ENCODE peak calls at places on chromosomes 13 and 19, in ten cellular contexts. B is dorsolateral prefrontal cortex, R is aorta, A is IMR-90, N is left ventricle myocardium inferior, D is HFF-Myc, M is foreskin fibroblast, Z is upper lobe of left lung, V is fibroblast of pulmonary artery, Q is bronchial epithelial cell. E is an unnamed sample.

GRCh38 chr13:65926750-65927171 is 1303.4 kb downstream of the PCDH9 start:
- DNase-seq in V (no peak), D (no peak), A (no peak), M (peak), Z (peak), R (peak), B (no peak), N (peak), Q (no peak), E (no peak)

GRCh38 chr13:61128850-61129645 is 286.6 kb downstream of the PCDH20 start:
- DNase-seq in D (no peak), B (no peak), M (no peak), N (no peak), Z (no peak), A (no peak), Q (peak), V (no peak), R (no peak), E (no peak)

GRCh38 chr13:85313761-85314503 is 485.3 kb downstream of the SLITRK6 start:
- DNase-seq in M (peak), D (peak), Q (peak), Z (no peak), R (no peak), N (no peak), V (no peak), B (no peak), A (peak), E (no peak)

GRCh38 chr13:97225533-97225932 is 3.4 kb downstream of the MBNL2 start:
- DNase-seq in R (no peak), B (no peak), Z (no peak), A (no peak), N (no peak), V (no peak), Q (no peak), M (no peak), D (no peak), E (no peak)

GRCh38 chr13:110129076-110129475 is 177.9 kb downstream of the COL4A1 start:
- DNase-seq in A (no peak), M (no peak), N (no peak), R (no peak), Z (no peak), Q (no peak), D (no peak), B (no peak), V (no peak), E (no peak)

GRCh38 chr19:29843180-29844051 is 31.6 kb downstream of the CCNE1 start:
- DNase-seq in M (peak), D (no peak), Z (no peak), Q (no peak), R (peak), N (peak), A (no peak), V (peak), B (peak), E (no peak)

GRCh38 chr19:7701654-7702457 is at the start of gene FCER2:
- DNase-seq in M (no peak), N (no peak), D (no peak), A (no peak), Q (no peak), Z (no peak), R (no peak), V (no peak), B (no peak), E (peak)

GRCh38 chr13:105035092-105035491 is 1500.4 kb downstream of the EFNB2 start:
- DNase-seq in D (no peak), B (no peak), N (no peak), A (no peak), Q (no peak), V (no peak), Z (no peak), M (peak), R (no peak), E (no peak)

GRCh38 chr19:4967738-4968461 is 1.0 kb upstream of the KDM4B start:
- DNase-seq in Z (no peak), Q (no peak), B (no peak), R (no peak), D (no peak), M (peak), A (no peak), V (no peak), N (no peak), E (no peak)

GRCh38 chr13:72651196-72651595 is 76.2 kb downstream of the MZT1 start:
- DNase-seq in Z (no peak), A (no peak), R (no peak), D (no peak), M (no peak), B (no peak), N (no peak), V (peak), Q (peak), E (no peak)

GRCh38 chr13:74715718-74716117 is 581.5 kb upstream of the KLF12 start:
- DNase-seq in D (no peak), Z (no peak), V (no peak), B (no peak), A (no peak), Q (no peak), N (no peak), R (no peak), M (peak), E (no peak)

GRCh38 chr13:65159803-65160202 is 2070.3 kb downstream of the PCDH9 start:
- DNase-seq in R (no peak), B (no peak), V (no peak), N (no peak), D (no peak), A (no peak), Z (no peak), Q (no peak), M (no peak), E (no peak)

GRCh38 chr19:48498922-48499321 is 12.7 kb downstream of the LMTK3 start:
- DNase-seq in N (no peak), R (no peak), B (no peak), V (no peak), D (no peak), Z (no peak), Q (no peak), M (no peak), A (no peak), E (no peak)

GRCh38 chr19:35797663-35798062 is 15.0 kb downstream of the PRODH2 start:
- DNase-seq in R (no peak), A (no peak), D (no peak), Z (no peak), N (no peak), V (no peak), B (peak), Q (no peak), M (no peak), E (no peak)

GRCh38 chr19:1956143-1956537 is 15.2 kb downstream of the CSNK1G2 start:
- DNase-seq in Q (no peak), Z (no peak), R (no peak), M (no peak), N (no peak), A (no peak), D (no peak), B (no peak), V (no peak), E (no peak)

GRCh38 chr13:113920606-113921306 is 53.1 kb downstream of the C13orf46 start:
- DNase-seq in Z (peak), M (no peak), Q (no peak), R (no peak), N (no peak), D (no peak), B (no peak), V (no peak), A (no peak), E (no peak)

GRCh38 chr19:16949496-16950023 is 60.8 kb downstream of the F2RL3 start:
- DNase-seq in Z (peak), R (no peak), V (no peak), D (no peak), B (no peak), M (no peak), Q (no peak), A (no peak), N (no peak), E (no peak)

GRCh38 chr13:49791214-49791752 is 1.2 kb downstream of the KPNA3 start:
- DNase-seq in Q (peak), M (peak), Z (peak), B (no peak), R (no peak), D (no peak), V (peak), N (no peak), A (peak), E (no peak)

GRCh38 chr19:44796701-44797115 is 12.2 kb upstream of the BCAM start:
- DNase-seq in B (no peak), R (no peak), M (no peak), A (peak), N (peak), D (no peak), Z (no peak), V (peak), Q (no peak), E (no peak)

GRCh38 chr13:46751811-46752635 is 44.9 kb downstream of the ESD start:
- DNase-seq in Z (peak), R (peak), D (no peak), M (peak), Q (no peak), N (no peak), A (peak), V (no peak), B (peak), E (peak)

GRCh38 chr13:113917523-113918371 is 53.9 kb upstream of the GAS6 start:
- DNase-seq in V (no peak), Z (peak), R (no peak), M (no peak), Q (no peak), N (no peak), A (no peak), D (no peak), B (peak), E (no peak)

GRCh38 chr19:29119582-29119981 is 93.4 kb downstream of the UQCRFS1 start:
- DNase-seq in V (no peak), D (no peak), N (no peak), B (no peak), Z (no peak), Q (no peak), A (no peak), R (no peak), M (peak), E (no peak)

GRCh38 chr19:892243-892996 is 567 bp downstream of the MED16 start:
- DNase-seq in B (no peak), M (peak), V (no peak), Q (no peak), Z (no peak), N (no peak), D (no peak), R (no peak), A (no peak), E (no peak)

GRCh38 chr13:51834581-51835158 is 10.3 kb downstream of the TMEM272 start:
- DNase-seq in N (no peak), B (no peak), R (no peak), Z (no peak), V (no peak), D (no peak), M (no peak), A (no peak), Q (no peak), E (no peak)

GRCh38 chr13:97121894-97122293 is 100.2 kb upstream of the MBNL2 start:
- DNase-seq in Z (no peak), B (no peak), M (peak), N (no peak), D (no peak), R (no peak), Q (peak), A (peak), V (peak), E (no peak)

GRCh38 chr19:54041969-54042606 is 21.6 kb downstream of the VSTM1 start:
- DNase-seq in M (no peak), Q (no peak), N (no peak), R (no peak), A (no peak), Z (no peak), D (no peak), B (no peak), V (no peak), E (no peak)

GRCh38 chr13:26541041-26541440 is 16.4 kb upstream of the WASF3 start:
- DNase-seq in Z (no peak), V (no peak), R (no peak), N (no peak), Q (no peak), M (no peak), B (no peak), D (no peak), A (no peak), E (no peak)

GRCh38 chr19:10815969-10816635 is 19.9 kb downstream of the TMED1 start:
- DNase-seq in V (no peak), R (no peak), Q (no peak), A (peak), Z (no peak), B (no peak), D (no peak), N (no peak), M (peak), E (no peak)

GRCh38 chr19:10818306-10819123 is 17.5 kb downstream of the TMED1 start:
- DNase-seq in V (no peak), D (no peak), Q (no peak), M (peak), Z (no peak), A (no peak), B (no peak), R (no peak), N (no peak), E (no peak)

GRCh38 chr19:10815007-10815531 is 20.9 kb downstream of the TMED1 start:
- DNase-seq in A (no peak), N (no peak), Z (no peak), R (no peak), Q (no peak), D (no peak), M (no peak), B (no peak), V (no peak), E (no peak)

GRCh38 chr19:10817291-10818038 is 18.5 kb downstream of the TMED1 start:
- DNase-seq in M (peak), B (no peak), D (peak), A (peak), R (peak), Q (no peak), N (no peak), Z (no peak), V (peak), E (no peak)

GRCh38 chr19:10816691-10817090 is 19.3 kb downstream of the TMED1 start:
- DNase-seq in Z (no peak), B (no peak), A (no peak), V (no peak), M (peak), D (no peak), R (no peak), N (no peak), Q (no peak), E (no peak)
- H3K4me3 ChIP-seq in Z (peak), B (no peak), A (peak), V (peak), M (peak), D (peak), R (no peak), N (peak), Q (no peak), E (no peak)

GRCh38 chr19:49544154-49544553 is 16.4 kb downstream of the RCN3 start:
- DNase-seq in M (no peak), N (no peak), B (no peak), V (no peak), A (no peak), D (no peak), Q (no peak), Z (no peak), R (no peak), E (no peak)

GRCh38 chr19:49551531-49551930 is 23.7 kb downstream of the RCN3 start:
- DNase-seq in D (no peak), B (no peak), R (no peak), N (no peak), Q (no peak), M (no peak), A (no peak), V (no peak), Z (no peak), E (no peak)

GRCh38 chr19:49549045-49549444 is 21.2 kb downstream of the RCN3 start:
- DNase-seq in Z (no peak), D (no peak), B (no peak), A (no peak), M (no peak), R (no peak), V (no peak), Q (no peak), N (no peak), E (no peak)

GRCh38 chr19:49543032-49543431 is 15.2 kb downstream of the RCN3 start:
- DNase-seq in M (no peak), N (no peak), Z (no peak), B (no peak), R (no peak), Q (no peak), D (no peak), V (no peak), A (no peak), E (no peak)

GRCh38 chr19:49546825-49547565 is 19.2 kb downstream of the RCN3 start:
- DNase-seq in N (no peak), B (no peak), R (no peak), V (peak), M (peak), Q (peak), A (peak), D (peak), Z (peak), E (no peak)
- H3K4me3 ChIP-seq in N (no peak), B (no peak), R (no peak), V (no peak), M (no peak), Q (no peak), A (no peak), D (no peak), Z (no peak), E (no peak)

DNA sequence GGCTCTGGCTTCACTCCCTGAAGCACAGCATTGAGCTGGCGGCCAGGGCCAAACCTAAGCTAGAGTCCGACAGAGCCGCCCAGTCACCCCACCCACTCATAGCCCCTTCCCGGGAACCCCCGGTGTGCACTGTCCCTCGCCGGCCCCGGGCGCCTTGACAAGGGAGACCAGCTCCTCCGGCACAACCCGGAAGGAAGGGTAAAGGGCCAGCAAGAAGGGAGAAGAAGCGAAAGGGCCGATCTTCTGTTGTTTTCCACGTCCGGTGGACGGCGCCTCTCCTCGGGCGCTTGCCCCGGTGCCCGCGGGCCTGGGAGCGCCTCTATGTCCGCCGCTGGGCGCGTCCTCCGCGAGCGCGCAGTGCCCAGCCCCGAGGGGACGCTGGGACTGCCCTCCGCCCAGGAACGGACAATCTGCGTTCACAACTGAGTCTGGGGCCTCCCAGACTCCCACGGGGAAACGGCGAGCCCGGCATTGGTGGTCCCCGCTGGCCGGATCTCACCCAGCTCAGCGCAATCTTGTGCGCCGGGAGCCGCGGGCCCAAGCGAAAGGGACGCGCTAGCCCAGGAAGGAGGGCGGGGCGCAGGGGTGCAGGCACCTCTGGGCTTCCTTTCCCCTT is 172.5 kb upstream of the MIR17HG start:
- DNase-seq in B (no peak), Q (no peak), R (no peak), D (no peak), Z (no peak), N (no peak), A (no peak), M (no peak), V (no peak), E (no peak)
- H3K4me3 ChIP-seq in B (peak), Q (peak), R (peak), D (no peak), Z (peak), N (peak), A (no peak), M (no peak), V (peak), E (no peak)

GRCh38 chr19:37251308-37252229 is 33.6 kb downstream of the ZNF383 start:
- DNase-seq in V (peak), A (peak), B (peak), M (peak), R (peak), N (peak), Q (peak), D (peak), Z (peak), E (peak)
- H3K4me3 ChIP-seq in V (peak), A (peak), B (peak), M (peak), R (peak), N (peak), Q (peak), D (peak), Z (peak), E (peak)

GRCh38 chr19:58338825-58339558 is 12.2 kb downstream of the ZSCAN22 start:
- DNase-seq in A (peak), V (no peak), B (no peak), D (no peak), Z (no peak), N (no peak), Q (no peak), M (no peak), R (no peak), E (no peak)
- H3K4me3 ChIP-seq in A (no peak), V (no peak), B (no peak), D (no peak), Z (no peak), N (no peak), Q (no peak), M (no peak), R (no peak), E (no peak)

DNA sequence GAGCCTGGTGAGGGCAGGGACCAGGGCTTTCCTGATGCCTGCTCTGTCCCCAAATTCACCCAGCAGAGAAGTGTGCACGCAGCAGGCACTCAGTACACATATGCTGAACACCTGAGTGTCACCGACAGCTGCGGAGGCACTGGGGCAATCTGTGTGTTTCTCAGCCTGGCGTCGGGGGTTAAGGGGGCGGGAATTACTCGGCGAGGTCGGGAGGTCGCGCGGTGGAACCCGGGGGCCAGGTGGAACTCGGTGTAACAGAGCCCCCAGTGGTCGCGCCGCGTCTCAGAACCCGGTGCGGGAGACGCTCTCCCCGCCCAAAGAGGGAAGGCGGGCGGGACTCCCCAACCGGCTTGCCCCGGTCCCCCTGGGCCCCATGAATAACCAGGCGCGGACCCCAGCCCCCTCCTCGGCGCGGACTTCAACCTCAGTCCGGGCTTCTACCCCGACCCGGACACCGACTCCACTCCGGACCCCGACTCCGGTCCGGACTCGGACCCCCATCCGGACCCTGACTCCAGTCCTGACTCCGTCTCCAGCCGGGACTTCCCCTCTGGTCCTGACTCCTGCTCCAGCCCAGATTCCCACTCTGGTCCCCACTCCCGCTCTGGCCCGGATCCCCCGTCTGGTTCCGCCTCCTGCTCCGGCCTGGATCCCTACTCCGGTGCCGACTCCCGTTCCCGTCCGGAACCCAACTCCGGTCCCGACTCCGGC is at the start of gene SELENOV:
- DNase-seq in N (no peak), M (peak), Z (no peak), A (no peak), V (no peak), R (peak), B (no peak), D (no peak), Q (no peak), E (peak)
- H3K4me3 ChIP-seq in N (peak), M (no peak), Z (peak), A (no peak), V (no peak), R (no peak), B (peak), D (no peak), Q (no peak), E (peak)

DNA sequence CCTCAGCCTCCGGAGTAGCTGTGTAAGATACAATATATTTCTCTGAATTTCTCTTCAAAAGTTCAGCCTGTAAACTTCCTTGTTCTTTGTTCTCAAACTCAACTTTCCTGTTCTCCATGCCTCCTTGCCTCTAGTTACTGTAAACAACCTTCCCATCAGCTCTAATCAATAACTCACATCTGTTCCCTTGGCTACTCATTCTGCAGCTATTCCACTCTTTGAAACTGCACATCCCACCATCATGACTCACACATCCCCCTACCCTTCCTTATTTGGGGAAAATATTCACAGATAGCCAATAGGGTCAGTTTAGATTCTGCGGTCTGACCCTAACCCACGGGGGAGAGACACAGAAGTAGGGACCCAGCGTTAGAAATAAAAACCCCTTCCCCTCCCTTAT is 2.0 kb downstream of the ZNF562 start:
- DNase-seq in D (no peak), Z (no peak), V (no peak), A (no peak), B (no peak), M (no peak), N (no peak), Q (no peak), R (no peak), E (no peak)
- H3K4me3 ChIP-seq in D (no peak), Z (no peak), V (no peak), A (no peak), B (no peak), M (no peak), N (no peak), Q (no peak), R (no peak), E (no peak)

E was measured in GM06990.